ENCODE peak calls at places on chromosomes 5 and 9, in nine cellular contexts. D is breast epithelium, I is foreskin fibroblast, Q is IMR-90, W is Panc1, J is NB4, H is H7, Z is PC-9, A is left ventricle myocardium inferior. S is an unnamed sample.

GRCh38 chr9:72726951-72727350 is 205.5 kb downstream of the TMC1 start:
- DNase-seq in Q (no peak), W (no peak), H (peak), I (no peak), D (no peak), Z (no peak), A (no peak), J (no peak), S (no peak)

GRCh38 chr5:128199104-128199503 is 115.5 kb downstream of the SLC12A2 start:
- DNase-seq in D (no peak), H (no peak), W (peak), I (peak), A (no peak), Q (peak), Z (peak), J (no peak), S (peak)

GRCh38 chr5:54658014-54658413 is 140.5 kb downstream of the SNX18 start:
- DNase-seq in Z (peak), J (no peak), D (no peak), A (no peak), I (peak), Q (peak), W (no peak), H (no peak), S (no peak)

GRCh38 chr5:112331892-112332291 is 87.2 kb downstream of the EPB41L4A start:
- DNase-seq in Q (no peak), J (no peak), A (no peak), H (no peak), D (no peak), I (no peak), W (no peak), Z (no peak), S (no peak)

GRCh38 chr5:13944564-13945195 is at the start of gene DNAH5:
- DNase-seq in Q (peak), H (no peak), Z (no peak), W (peak), I (no peak), D (no peak), J (no peak), A (no peak), S (no peak)

GRCh38 chr9:29349050-29349449 is 1775.8 kb upstream of the C9orf72 start:
- DNase-seq in A (no peak), Z (no peak), I (peak), Q (no peak), D (no peak), W (no peak), J (no peak), H (no peak), S (no peak)

GRCh38 chr9:136352682-136353081 is 10.9 kb downstream of the DNLZ start:
- DNase-seq in H (peak), Q (no peak), Z (no peak), J (no peak), A (no peak), D (no peak), I (no peak), W (no peak), S (peak)

GRCh38 chr9:24413651-24414050 is 132.0 kb downstream of the IZUMO3 start:
- DNase-seq in I (no peak), A (no peak), W (no peak), J (no peak), D (no peak), Z (no peak), H (no peak), Q (no peak), S (no peak)

GRCh38 chr9:128887914-128888350 is 6.0 kb downstream of the LRRC8A start:
- DNase-seq in Z (no peak), H (peak), W (no peak), D (no peak), A (no peak), J (no peak), I (peak), Q (no peak), S (no peak)

GRCh38 chr9:116475201-116475600 is 211.9 kb upstream of the TRIM32 start:
- DNase-seq in W (no peak), I (peak), J (peak), Q (peak), Z (no peak), H (no peak), A (no peak), D (no peak), S (no peak)

GRCh38 chr5:158384535-158385421 is 525.8 kb upstream of the CLINT1 start:
- DNase-seq in J (peak), A (no peak), I (peak), Z (no peak), D (no peak), W (peak), Q (peak), H (no peak), S (no peak)

GRCh38 chr5:55899344-55899743 is 48.2 kb downstream of the IL31RA start:
- DNase-seq in Z (no peak), H (no peak), A (no peak), Q (peak), J (no peak), I (peak), W (no peak), D (no peak), S (no peak)

GRCh38 chr5:135489466-135490244 is 37.5 kb upstream of the TIFAB start:
- DNase-seq in Q (no peak), A (no peak), W (no peak), Z (no peak), I (peak), H (peak), J (no peak), D (no peak), S (peak)

GRCh38 chr5:59358497-59358896 is 535.0 kb downstream of the PDE4D start:
- DNase-seq in D (no peak), Q (peak), J (peak), W (no peak), H (peak), A (peak), Z (no peak), I (peak), S (no peak)

GRCh38 chr5:59357421-59357977 is 536.0 kb downstream of the PDE4D start:
- DNase-seq in W (no peak), Z (no peak), D (no peak), J (no peak), Q (peak), A (peak), H (no peak), I (peak), S (peak)

GRCh38 chr5:59358005-59358404 is 535.5 kb downstream of the PDE4D start:
- DNase-seq in J (no peak), D (no peak), Z (no peak), W (no peak), Q (no peak), H (no peak), A (no peak), I (no peak), S (no peak)

GRCh38 chr5:59354811-59355210 is 538.7 kb downstream of the PDE4D start:
- DNase-seq in Z (no peak), A (no peak), J (no peak), I (no peak), D (no peak), H (no peak), W (no peak), Q (no peak), S (no peak)

DNA sequence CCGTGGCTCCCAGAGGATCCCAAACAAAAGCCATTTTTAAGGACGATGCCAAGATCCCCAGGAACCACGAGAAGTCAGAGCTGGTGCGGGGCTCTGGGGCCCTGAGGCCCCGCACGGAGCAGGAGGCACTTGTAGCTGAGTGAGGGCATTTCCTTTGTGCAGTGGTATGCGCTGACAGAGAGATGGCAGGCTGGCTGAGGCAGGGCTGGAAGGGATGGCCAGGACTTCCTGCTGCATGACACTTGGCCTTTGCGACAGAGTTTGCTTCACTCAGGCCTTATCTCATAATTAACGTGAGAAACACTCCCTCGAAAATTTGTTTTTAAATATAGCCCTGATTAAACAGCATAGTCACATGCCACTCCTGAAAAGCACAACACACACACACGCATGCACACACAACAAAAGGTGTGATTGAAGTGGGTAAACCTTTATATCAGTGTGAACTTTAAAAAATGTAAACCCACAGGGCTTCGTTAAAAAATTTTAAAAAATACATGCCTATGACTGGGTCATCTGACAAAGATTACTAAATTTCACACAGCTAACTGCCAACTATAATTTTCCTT is 536.6 kb downstream of the PDE4D start:
- DNase-seq in H (peak), Q (no peak), D (no peak), W (no peak), J (peak), I (no peak), Z (no peak), A (peak), S (peak)
- H3K4me3 ChIP-seq in H (no peak), Q (no peak), D (no peak), W (no peak), J (no peak), I (no peak), Z (no peak), A (peak), S (no peak)

DNA sequence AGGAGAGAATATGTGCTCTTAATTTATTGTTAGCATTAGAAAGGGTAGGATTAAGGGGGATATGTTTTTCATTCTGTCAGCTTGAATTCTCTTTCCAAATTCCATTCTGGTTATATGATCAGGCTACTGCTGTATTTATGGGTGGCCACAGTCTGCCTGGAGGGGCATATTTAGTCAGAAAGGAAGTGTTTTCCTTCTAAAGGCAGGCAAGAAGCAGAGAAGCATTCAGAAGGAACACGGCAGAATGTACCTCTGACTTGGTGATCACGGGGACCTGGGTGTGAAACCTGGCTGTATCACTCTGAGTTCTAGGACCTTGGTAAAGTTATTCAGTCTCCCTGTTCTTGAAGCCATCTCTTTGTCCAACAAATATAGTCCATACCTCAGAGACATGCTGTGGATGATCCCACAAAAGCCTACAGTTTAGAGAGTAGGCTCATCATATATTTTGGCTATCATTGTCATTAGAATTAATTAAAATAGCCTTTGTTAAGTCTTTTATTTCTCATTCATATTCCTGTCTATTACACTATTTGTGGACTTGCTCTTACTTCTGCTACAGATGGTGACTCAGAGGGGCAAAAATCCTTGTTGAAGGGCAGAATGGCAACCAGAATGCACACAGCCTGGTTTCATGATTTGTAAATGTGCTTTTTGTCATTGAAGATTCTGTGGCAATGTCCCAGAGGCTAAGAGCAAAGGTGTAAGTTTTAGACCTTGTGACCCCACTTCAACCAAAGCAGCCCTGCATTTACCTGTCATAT is 2.7 kb downstream of the TNC start:
- DNase-seq in Q (peak), D (no peak), J (no peak), I (peak), H (no peak), A (no peak), W (no peak), Z (no peak), S (no peak)
- H3K4me3 ChIP-seq in Q (peak), D (no peak), J (no peak), I (no peak), H (no peak), A (no peak), W (peak), Z (no peak), S (no peak)

GRCh38 chr9:715310-715709 is 126.2 kb upstream of the DMRT1 start:
- DNase-seq in A (no peak), I (no peak), D (no peak), W (no peak), Q (no peak), H (no peak), Z (no peak), J (no peak), S (no peak)
- H3K4me3 ChIP-seq in A (peak), I (no peak), D (peak), W (no peak), Q (no peak), H (no peak), Z (no peak), J (peak), S (no peak)

DNA sequence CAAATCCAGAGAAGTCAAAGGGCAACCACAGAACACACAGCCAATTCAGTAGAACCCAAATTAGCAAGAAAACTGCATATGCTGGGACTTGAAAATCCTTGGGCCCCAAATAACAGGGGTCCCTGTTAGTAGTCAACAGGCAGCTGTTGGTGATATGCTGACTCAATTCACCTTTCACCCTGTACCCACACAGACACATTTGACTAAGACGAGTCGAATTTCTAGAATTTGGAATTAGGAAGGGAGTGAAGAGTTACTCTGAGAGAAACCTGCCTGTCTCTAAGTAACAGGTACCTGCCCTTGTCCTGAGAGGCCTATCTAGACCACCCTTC is 817 bp upstream of the VCP start:
- DNase-seq in H (no peak), I (peak), J (no peak), A (no peak), Q (peak), W (no peak), D (no peak), Z (no peak), S (no peak)
- H3K4me3 ChIP-seq in H (peak), I (no peak), J (peak), A (peak), Q (no peak), W (no peak), D (peak), Z (peak), S (no peak)

GRCh38 chr9:110178281-110178680 is 29.7 kb downstream of the C9orf152 start:
- DNase-seq in I (no peak), W (no peak), A (no peak), Z (peak), Q (no peak), J (no peak), H (no peak), D (no peak), S (no peak)

GRCh38 chr9:110179734-110180133 is 28.2 kb downstream of the C9orf152 start:
- DNase-seq in I (peak), Z (no peak), A (no peak), J (peak), D (no peak), Q (peak), H (no peak), W (no peak), S (no peak)

GRCh38 chr9:110183208-110184145 is 24.5 kb downstream of the C9orf152 start:
- DNase-seq in A (no peak), W (peak), Q (peak), Z (peak), J (peak), D (peak), H (peak), I (peak), S (no peak)

GRCh38 chr9:110180713-110181434 is 27.1 kb downstream of the C9orf152 start:
- DNase-seq in I (peak), W (peak), Z (peak), A (no peak), Q (peak), J (peak), D (no peak), H (no peak), S (peak)

GRCh38 chr9:110180386-110180712 is 27.6 kb downstream of the C9orf152 start:
- DNase-seq in W (no peak), H (no peak), I (no peak), D (no peak), Z (no peak), J (no peak), Q (no peak), A (no peak), S (no peak)
- H3K4me3 ChIP-seq in W (no peak), H (no peak), I (no peak), D (no peak), Z (no peak), J (no peak), Q (no peak), A (no peak), S (no peak)

GRCh38 chr9:127876026-127876763 is 1.3 kb downstream of the AK1 start:
- DNase-seq in I (no peak), A (no peak), J (no peak), H (no peak), W (no peak), D (no peak), Z (no peak), Q (no peak), S (peak)

GRCh38 chr9:127874301-127875216 is 2.9 kb downstream of the AK1 start:
- DNase-seq in H (no peak), Z (peak), A (no peak), Q (no peak), W (no peak), J (no peak), I (peak), D (no peak), S (no peak)

GRCh38 chr9:127873886-127874285 is 3.6 kb downstream of the AK1 start:
- DNase-seq in Q (no peak), H (no peak), I (peak), D (peak), W (no peak), A (peak), Z (no peak), J (no peak), S (peak)

GRCh38 chr9:127876764-127877562 is 512 bp downstream of the AK1 start:
- DNase-seq in H (peak), D (no peak), W (no peak), I (peak), Q (no peak), J (no peak), A (no peak), Z (peak), S (peak)

GRCh38 chr9:127875306-127875966 is 2.0 kb downstream of the AK1 start:
- DNase-seq in J (no peak), H (no peak), Z (no peak), I (peak), Q (peak), D (no peak), A (no peak), W (no peak), S (no peak)
- H3K4me3 ChIP-seq in J (no peak), H (no peak), Z (no peak), I (peak), Q (no peak), D (no peak), A (peak), W (no peak), S (peak)

GRCh38 chr5:10360686-10361085 is 7.2 kb downstream of the MARCHF6 start:
- DNase-seq in Z (no peak), Q (no peak), J (peak), D (no peak), I (no peak), W (no peak), A (no peak), H (no peak), S (no peak)
- H3K4me3 ChIP-seq in Z (no peak), Q (no peak), J (no peak), D (no peak), I (no peak), W (no peak), A (no peak), H (no peak), S (no peak)

GRCh38 chr5:27491746-27492439 is 453.5 kb upstream of the CDH9 start:
- DNase-seq in D (no peak), H (no peak), I (no peak), J (no peak), Q (no peak), Z (no peak), W (no peak), A (no peak), S (no peak)
- H3K4me3 ChIP-seq in D (no peak), H (no peak), I (no peak), J (no peak), Q (no peak), Z (no peak), W (no peak), A (no peak), S (no peak)

GRCh38 chr5:132457371-132458225 is 33.0 kb downstream of the IRF1 start:
- DNase-seq in W (no peak), I (peak), J (peak), Z (no peak), H (no peak), D (no peak), A (no peak), Q (peak), S (peak)
- H3K4me3 ChIP-seq in W (no peak), I (no peak), J (no peak), Z (no peak), H (no peak), D (no peak), A (no peak), Q (no peak), S (no peak)

DNA sequence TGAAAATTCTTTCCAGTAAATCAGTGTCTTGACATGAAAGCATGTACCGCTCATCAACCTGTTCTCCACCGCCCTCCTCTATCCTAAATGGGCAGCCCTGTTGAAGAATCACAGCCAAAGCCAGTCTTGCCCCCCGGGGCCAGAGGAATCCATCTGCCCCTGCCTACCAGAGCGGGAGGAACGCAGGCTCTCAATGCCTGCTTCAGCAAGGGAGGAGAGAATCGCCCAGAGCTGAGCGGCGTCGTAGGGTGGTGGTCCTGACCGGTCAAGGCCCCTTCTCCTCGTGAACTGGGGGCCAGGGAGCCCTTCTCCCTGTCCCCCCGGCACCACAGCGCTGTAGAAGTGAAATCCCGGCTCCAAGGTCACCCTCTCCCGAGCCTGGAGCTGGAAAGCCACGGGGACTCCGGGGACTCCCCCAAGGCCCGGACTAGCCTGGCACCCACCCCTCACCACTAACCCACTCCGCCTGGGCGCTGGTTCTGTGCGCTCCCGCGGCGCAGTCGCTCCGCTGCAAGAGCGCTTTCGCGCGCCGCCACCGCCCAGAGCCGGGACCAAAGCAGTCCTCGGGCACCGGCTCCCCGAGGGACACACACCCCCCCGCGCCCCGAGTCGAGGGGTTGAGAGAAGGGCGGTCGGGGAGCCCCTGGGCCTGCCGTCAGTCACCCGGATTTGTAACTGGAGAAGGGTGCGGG is 718 bp upstream of the TMEM215 start:
- DNase-seq in D (no peak), Z (no peak), I (no peak), J (no peak), H (peak), Q (no peak), A (no peak), W (no peak), S (no peak)
- H3K4me3 ChIP-seq in D (peak), Z (no peak), I (no peak), J (no peak), H (peak), Q (no peak), A (peak), W (no peak), S (no peak)

S was measured in upper lobe of left lung.